ENCODE peak calls at places on chromosomes 16 and 17, in five cellular contexts. G, A, C, P and X are unnamed samples.

GRCh38 chr16:19071811-19072777 is 4.7 kb downstream of the COQ7 start:
- DNase-seq in G (peak), A (peak), C (peak), P (peak), X (peak)

GRCh38 chr16:89314357-89314756 is 96.9 kb downstream of the ZNF778 start:
- DNase-seq in G (no peak), A (no peak), C (no peak), P (no peak), X (no peak)

GRCh38 chr17:11506635-11507034 is 91.6 kb upstream of the DNAH9 start:
- DNase-seq in G (no peak), A (no peak), C (no peak), P (no peak), X (no peak)

GRCh38 chr16:15704545-15704987 is 54.5 kb downstream of the NDE1 start:
- DNase-seq in G (peak), A (peak), C (peak), P (peak), X (peak)

GRCh38 chr16:27428035-27428785 is 26.2 kb downstream of the IL21R start:
- DNase-seq in G (no peak), A (no peak), C (no peak), P (no peak), X (no peak)

GRCh38 chr17:79388556-79389295 is 222.1 kb downstream of the RBFOX3 start:
- DNase-seq in G (peak), A (peak), C (peak), P (peak), X (no peak)

GRCh38 chr16:58733248-58733670 is 857 bp downstream of the GOT2 start:
- DNase-seq in G (no peak), A (peak), C (no peak), P (peak), X (no peak)

GRCh38 chr17:81812571-81813370 is 8.8 kb downstream of the GCGR start:
- DNase-seq in G (no peak), A (peak), C (no peak), P (no peak), X (no peak)

GRCh38 chr16:11111891-11112634 is 143.9 kb downstream of the SOCS1 start:
- DNase-seq in G (no peak), A (no peak), C (no peak), P (no peak), X (no peak)

GRCh38 chr16:5036228-5037156 is 2.8 kb upstream of the NAGPA start:
- DNase-seq in G (no peak), A (no peak), C (no peak), P (no peak), X (no peak)

GRCh38 chr17:44348234-44348987 is 3.3 kb downstream of the GRN start:
- DNase-seq in G (peak), A (no peak), C (no peak), P (peak), X (no peak)

GRCh38 chr17:40517286-40517662 is 15.9 kb upstream of the TNS4 start:
- DNase-seq in G (no peak), A (no peak), C (no peak), P (no peak), X (no peak)

GRCh38 chr16:64392456-64392855 is 729.4 kb downstream of the CDH11 start:
- DNase-seq in G (no peak), A (no peak), C (no peak), P (no peak), X (no peak)

GRCh38 chr17:63476857-63477470 is at the start of gene ACE:
- DNase-seq in G (peak), A (peak), C (peak), P (peak), X (no peak)

GRCh38 chr17:78818932-78819331 is 21.7 kb downstream of the USP36 start:
- DNase-seq in G (no peak), A (peak), C (peak), P (peak), X (no peak)

GRCh38 chr16:58634265-58634802 is 4.7 kb upstream of the CNOT1 start:
- DNase-seq in G (no peak), A (no peak), C (no peak), P (no peak), X (no peak)

GRCh38 chr16:2015117-2015946 is 4.3 kb upstream of the NPW start:
- DNase-seq in G (no peak), A (no peak), C (peak), P (peak), X (no peak)

GRCh38 chr17:77688369-77688768 is 270.1 kb upstream of the TNRC6C start:
- DNase-seq in G (no peak), A (no peak), C (no peak), P (no peak), X (no peak)

GRCh38 chr16:87839542-87840461 is 29.5 kb downstream of the SLC7A5 start:
- DNase-seq in G (no peak), A (no peak), C (no peak), P (no peak), X (no peak)

GRCh38 chr17:14775761-14776492 is 475.0 kb downstream of the HS3ST3B1 start:
- DNase-seq in G (no peak), A (no peak), C (no peak), P (no peak), X (no peak)

GRCh38 chr17:27466748-27467375 is 10.6 kb downstream of the KSR1 start:
- DNase-seq in G (no peak), A (no peak), C (no peak), P (no peak), X (no peak)

GRCh38 chr16:27595993-27596392 is 46.0 kb downstream of the KATNIP start:
- DNase-seq in G (no peak), A (no peak), C (no peak), P (no peak), X (no peak)

GRCh38 chr16:24653725-24654124 is 75.7 kb upstream of the TNRC6A start:
- DNase-seq in G (no peak), A (no peak), C (no peak), P (no peak), X (no peak)

GRCh38 chr17:49371178-49371834 is 9.3 kb upstream of the ZNF652 start:
- DNase-seq in G (peak), A (no peak), C (no peak), P (no peak), X (no peak)
- TF ChIP-seq EP300 in G (no peak), A (no peak), C (no peak), P (no peak), X (no peak)

GRCh38 chr17:38606646-38607611 is 1.2 kb upstream of the SRCIN1 start:
- DNase-seq in G (no peak), A (no peak), C (peak), P (no peak), X (no peak)

GRCh38 chr17:38605230-38605851 is 411 bp downstream of the SRCIN1 start:
- DNase-seq in G (no peak), A (peak), C (no peak), P (no peak), X (no peak)

GRCh38 chr17:38604479-38605229 is 1.1 kb downstream of the SRCIN1 start:
- DNase-seq in G (peak), A (peak), C (no peak), P (no peak), X (no peak)

GRCh38 chr17:38603786-38604478 is 1.8 kb downstream of the SRCIN1 start:
- DNase-seq in G (no peak), A (no peak), C (no peak), P (no peak), X (no peak)

DNA sequence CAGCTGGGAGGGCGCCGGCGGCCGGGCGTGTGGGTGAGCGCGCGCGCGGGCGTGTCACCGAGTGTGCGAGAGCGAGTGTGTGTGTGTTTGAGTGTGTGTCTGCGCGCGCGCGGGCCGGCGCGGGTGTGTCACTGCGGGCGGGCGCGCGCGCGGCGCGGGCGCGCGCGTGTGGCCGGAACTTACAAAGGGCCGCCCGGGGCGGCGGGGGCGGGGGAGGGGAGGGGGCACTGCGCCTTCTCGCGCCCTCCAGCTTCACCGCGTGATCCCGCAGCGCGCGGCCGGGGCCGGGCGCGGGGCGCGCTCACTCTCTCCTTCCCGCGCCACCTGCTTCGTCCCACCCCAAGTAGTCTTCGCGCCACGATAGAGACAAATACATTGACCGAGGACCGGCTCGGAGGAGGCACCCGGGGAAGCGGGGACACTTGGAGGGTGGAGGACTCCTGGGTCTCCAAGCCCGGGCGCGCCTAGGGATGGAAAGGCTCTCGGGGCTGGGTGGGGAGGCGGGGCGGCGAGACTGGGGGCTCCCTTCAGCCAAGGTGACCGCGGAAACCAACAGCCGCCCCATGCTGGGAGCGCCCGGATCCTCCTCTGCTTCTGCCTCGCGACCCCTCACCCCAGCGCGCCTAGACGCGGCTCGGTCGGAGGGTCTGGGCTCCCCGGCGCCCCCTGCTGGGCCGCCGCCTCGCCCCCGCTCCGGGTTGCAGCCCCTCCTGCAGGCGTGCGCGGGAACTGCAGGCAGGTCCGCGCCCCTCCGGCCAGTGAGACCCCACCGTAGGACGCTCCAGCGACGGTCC is at the start of gene SRCIN1:
- DNase-seq in G (peak), A (peak), C (peak), P (peak), X (no peak)
- TF ChIP-seq EP300 in G (no peak), A (no peak), C (no peak), P (no peak), X (no peak)

GRCh38 chr16:52408197-52408845 is 138.6 kb downstream of the TOX3 start:
- DNase-seq in G (no peak), A (no peak), C (no peak), P (no peak), X (no peak)
- TF ChIP-seq EP300 in G (no peak), A (no peak), C (no peak), P (no peak), X (no peak)

DNA sequence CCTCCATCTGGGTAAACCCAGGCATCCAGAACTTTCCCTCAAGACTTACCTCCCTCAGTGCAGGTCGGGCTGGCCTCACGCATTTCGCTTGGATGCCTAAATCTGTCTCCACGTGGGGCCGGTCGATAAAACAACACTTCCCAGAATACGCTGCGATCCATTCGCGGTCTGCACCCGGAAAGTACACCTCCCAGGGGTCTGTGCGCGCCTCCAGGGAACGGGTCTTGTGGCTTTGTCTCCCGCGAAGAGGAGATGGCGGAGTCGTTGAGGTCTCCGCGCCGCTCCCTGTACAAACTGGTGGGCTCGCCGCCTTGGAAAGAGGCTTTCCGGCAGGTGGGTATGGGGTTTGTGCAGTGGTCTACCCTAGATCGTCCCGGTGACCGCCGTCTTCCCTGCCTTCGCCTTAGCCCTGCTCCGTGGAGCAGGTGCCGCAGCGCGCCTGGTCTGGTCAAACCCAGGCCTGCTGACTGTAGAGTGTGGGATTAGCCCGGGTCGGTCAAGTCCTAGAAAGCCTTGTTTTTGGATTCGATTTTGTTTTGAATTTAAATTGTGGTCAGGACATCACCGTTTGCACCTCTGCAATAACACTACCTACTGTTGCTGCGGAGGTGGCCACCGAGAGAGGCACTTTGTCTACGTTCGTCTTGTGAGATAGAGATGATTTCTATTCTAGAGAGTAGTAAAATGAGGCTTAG is at the start of gene RPAIN:
- DNase-seq in G (peak), A (peak), C (peak), P (peak), X (peak)
- TF ChIP-seq EP300 in G (no peak), A (no peak), C (no peak), P (no peak), X (no peak)

GRCh38 chr17:74768069-74768762 is 7.9 kb downstream of the NAT9 start:
- DNase-seq in G (no peak), A (peak), C (peak), P (no peak), X (no peak)

GRCh38 chr17:74769856-74770497 is 6.2 kb downstream of the NAT9 start:
- DNase-seq in G (no peak), A (peak), C (peak), P (no peak), X (no peak)

GRCh38 chr17:74770498-74771318 is 5.4 kb downstream of the NAT9 start:
- DNase-seq in G (peak), A (peak), C (peak), P (peak), X (peak)

GRCh38 chr17:74768763-74769114 is 7.4 kb downstream of the NAT9 start:
- DNase-seq in G (no peak), A (no peak), C (no peak), P (no peak), X (no peak)

DNA sequence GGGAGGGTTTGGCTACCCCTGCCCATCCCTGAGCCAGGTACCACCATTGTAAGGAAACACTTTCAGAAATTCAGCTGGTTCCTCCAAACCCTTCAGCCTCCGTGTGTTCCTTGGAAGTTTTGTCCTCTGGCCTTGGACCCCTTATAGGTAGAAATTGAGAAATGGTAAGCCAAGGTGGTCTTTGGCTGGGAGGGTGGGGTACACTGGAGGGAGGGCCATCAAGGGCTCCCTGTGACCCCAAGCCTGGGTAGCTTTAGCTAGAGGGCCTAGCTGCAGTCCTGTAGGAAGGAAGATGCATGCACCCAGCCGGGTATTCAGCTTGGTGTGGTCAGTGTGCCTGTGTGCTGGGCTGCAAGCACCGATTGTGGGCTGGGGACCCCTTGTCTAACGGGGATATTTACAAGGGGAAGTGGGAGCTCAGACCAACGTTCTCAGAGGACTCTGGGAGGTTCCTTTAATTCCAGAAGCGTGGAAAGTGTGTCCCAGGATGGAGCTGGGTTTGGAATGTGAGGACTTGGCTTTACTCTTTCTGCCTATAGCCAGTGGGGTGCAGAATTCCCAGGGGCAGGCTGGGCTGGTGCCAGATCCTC is 6.8 kb downstream of the NAT9 start:
- DNase-seq in G (no peak), A (no peak), C (no peak), P (no peak), X (no peak)
- TF ChIP-seq EP300 in G (no peak), A (no peak), C (no peak), P (no peak), X (no peak)